ENCODE peak calls at places on chromosomes 1 and 21, in five cellular contexts. One of them, this sample, is unnamed. For H3K9me3, the result is how much of the 10 kb centered on the place peaks cover.

GRCh38 chr1:7298749-7299151 is 472.3 kb upstream of the VAMP3 start:
- DNase-seq in pancreas: no peak
- DNase-seq in body of pancreas: no peak
- DNase-seq in PC-3: peak
- DNase-seq in cardiac muscle cell: peak
- DNase-seq in this sample: no peak

GRCh38 chr1:158248122-158248521 is 6.1 kb upstream of the CD1A start:
- DNase-seq in pancreas: no peak
- DNase-seq in body of pancreas: peak
- DNase-seq in PC-3: no peak
- DNase-seq in cardiac muscle cell: no peak
- DNase-seq in this sample: no peak

GRCh38 chr1:227952374-227953021 is 4.8 kb upstream of the WNT9A start:
- DNase-seq in pancreas: peak
- DNase-seq in body of pancreas: no peak
- DNase-seq in PC-3: no peak
- DNase-seq in cardiac muscle cell: no peak
- DNase-seq in this sample: peak

GRCh38 chr1:36448530-36449051 is 1.7 kb downstream of the OSCP1 start:
- DNase-seq in pancreas: no peak
- DNase-seq in body of pancreas: no peak
- DNase-seq in PC-3: no peak
- DNase-seq in cardiac muscle cell: no peak
- DNase-seq in this sample: no peak

GRCh38 chr1:107004421-107004820 is 52.1 kb upstream of the PRMT6 start:
- DNase-seq in pancreas: no peak
- DNase-seq in body of pancreas: no peak
- DNase-seq in PC-3: no peak
- DNase-seq in cardiac muscle cell: peak
- DNase-seq in this sample: no peak

GRCh38 chr1:91851130-91852010 is 34.6 kb downstream of the TGFBR3 start:
- DNase-seq in pancreas: peak
- DNase-seq in body of pancreas: peak
- DNase-seq in PC-3: peak
- DNase-seq in cardiac muscle cell: peak
- DNase-seq in this sample: peak

GRCh38 chr1:97920832-97921571 is at the start of gene DPYD:
- DNase-seq in pancreas: peak
- DNase-seq in body of pancreas: peak
- DNase-seq in PC-3: peak
- DNase-seq in cardiac muscle cell: peak
- DNase-seq in this sample: peak

GRCh38 chr21:32562426-32562825 is 22.9 kb downstream of the TCP10L start:
- DNase-seq in pancreas: no peak
- DNase-seq in body of pancreas: peak
- DNase-seq in PC-3: no peak
- DNase-seq in cardiac muscle cell: peak
- DNase-seq in this sample: no peak

GRCh38 chr1:94276900-94277581 is 39.7 kb upstream of the ARHGAP29 start:
- DNase-seq in pancreas: no peak
- DNase-seq in body of pancreas: no peak
- DNase-seq in PC-3: no peak
- DNase-seq in cardiac muscle cell: peak
- DNase-seq in this sample: no peak

GRCh38 chr21:34630536-34631143 is 15.7 kb upstream of the RCAN1 start:
- DNase-seq in pancreas: no peak
- DNase-seq in body of pancreas: peak
- DNase-seq in PC-3: peak
- DNase-seq in cardiac muscle cell: peak
- DNase-seq in this sample: no peak

GRCh38 chr1:155871390-155871789 is 12.0 kb downstream of the SYT11 start:
- DNase-seq in pancreas: peak
- DNase-seq in body of pancreas: peak
- DNase-seq in PC-3: no peak
- DNase-seq in cardiac muscle cell: peak
- DNase-seq in this sample: no peak

GRCh38 chr1:14137411-14138134 is 437.6 kb downstream of the PRDM2 start:
- DNase-seq in pancreas: no peak
- DNase-seq in body of pancreas: no peak
- DNase-seq in PC-3: peak
- DNase-seq in cardiac muscle cell: no peak
- DNase-seq in this sample: no peak

GRCh38 chr1:1435094-1435903 is at the start of gene VWA1:
- DNase-seq in pancreas: peak
- DNase-seq in body of pancreas: peak
- DNase-seq in PC-3: peak
- DNase-seq in cardiac muscle cell: peak
- DNase-seq in this sample: no peak

GRCh38 chr1:61391730-61392129 is 309.4 kb downstream of the NFIA start:
- DNase-seq in pancreas: no peak
- DNase-seq in body of pancreas: no peak
- DNase-seq in PC-3: no peak
- DNase-seq in cardiac muscle cell: no peak
- DNase-seq in this sample: no peak

GRCh38 chr21:32021319-32022027 is 148.7 kb downstream of the HUNK start:
- DNase-seq in pancreas: peak
- DNase-seq in body of pancreas: peak
- DNase-seq in PC-3: peak
- DNase-seq in cardiac muscle cell: peak
- DNase-seq in this sample: peak

GRCh38 chr1:204108312-204109141 is 35.6 kb downstream of the SOX13 start:
- DNase-seq in pancreas: no peak
- DNase-seq in body of pancreas: no peak
- DNase-seq in PC-3: no peak
- DNase-seq in cardiac muscle cell: no peak
- DNase-seq in this sample: no peak

DNA sequence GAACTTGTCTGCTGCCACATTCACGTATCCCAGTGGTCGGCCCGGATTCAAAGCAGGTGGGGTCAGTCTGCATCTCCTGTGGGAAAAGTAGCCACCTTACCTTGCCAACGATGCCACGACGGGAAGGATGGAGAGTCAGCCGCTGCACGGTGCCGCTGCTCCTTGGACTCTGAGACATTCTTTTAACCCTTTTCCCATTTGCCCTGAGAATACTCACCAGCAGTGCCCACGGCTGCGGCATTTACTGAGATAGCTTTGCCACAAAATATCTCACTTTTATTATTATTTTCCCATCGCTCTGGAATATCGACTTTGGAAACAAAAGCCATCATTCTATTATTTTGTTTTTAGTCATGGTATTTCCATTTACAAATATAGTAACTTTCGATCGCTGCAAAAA is 15.3 kb upstream of the TTC34 start:
- DNase-seq in pancreas: no peak
- DNase-seq in body of pancreas: no peak
- DNase-seq in PC-3: no peak
- DNase-seq in cardiac muscle cell: no peak
- DNase-seq in this sample: no peak
- H3K9me3 ChIP-seq in pancreas: under half
- H3K9me3 ChIP-seq in body of pancreas: under half
- H3K9me3 ChIP-seq in PC-3: under half
- H3K9me3 ChIP-seq in cardiac muscle cell: under half
- H3K9me3 ChIP-seq in this sample: under half

GRCh38 chr1:68979891-68980290 is 483.0 kb upstream of the DEPDC1 start:
- DNase-seq in pancreas: no peak
- DNase-seq in body of pancreas: no peak
- DNase-seq in PC-3: no peak
- DNase-seq in cardiac muscle cell: no peak
- DNase-seq in this sample: no peak
- H3K9me3 ChIP-seq in pancreas: under half
- H3K9me3 ChIP-seq in body of pancreas: under half
- H3K9me3 ChIP-seq in PC-3: under half
- H3K9me3 ChIP-seq in cardiac muscle cell: under half
- H3K9me3 ChIP-seq in this sample: under half

GRCh38 chr1:247060771-247061170 is 17.8 kb downstream of the ZNF670 start:
- DNase-seq in pancreas: no peak
- DNase-seq in body of pancreas: no peak
- DNase-seq in PC-3: no peak
- DNase-seq in cardiac muscle cell: no peak
- DNase-seq in this sample: no peak

GRCh38 chr1:247064309-247064708 is 14.3 kb downstream of the ZNF670 start:
- DNase-seq in pancreas: no peak
- DNase-seq in body of pancreas: no peak
- DNase-seq in PC-3: no peak
- DNase-seq in cardiac muscle cell: no peak
- DNase-seq in this sample: no peak
- H3K9me3 ChIP-seq in pancreas: under half
- H3K9me3 ChIP-seq in body of pancreas: under half
- H3K9me3 ChIP-seq in PC-3: under half
- H3K9me3 ChIP-seq in cardiac muscle cell: under half
- H3K9me3 ChIP-seq in this sample: under half

DNA sequence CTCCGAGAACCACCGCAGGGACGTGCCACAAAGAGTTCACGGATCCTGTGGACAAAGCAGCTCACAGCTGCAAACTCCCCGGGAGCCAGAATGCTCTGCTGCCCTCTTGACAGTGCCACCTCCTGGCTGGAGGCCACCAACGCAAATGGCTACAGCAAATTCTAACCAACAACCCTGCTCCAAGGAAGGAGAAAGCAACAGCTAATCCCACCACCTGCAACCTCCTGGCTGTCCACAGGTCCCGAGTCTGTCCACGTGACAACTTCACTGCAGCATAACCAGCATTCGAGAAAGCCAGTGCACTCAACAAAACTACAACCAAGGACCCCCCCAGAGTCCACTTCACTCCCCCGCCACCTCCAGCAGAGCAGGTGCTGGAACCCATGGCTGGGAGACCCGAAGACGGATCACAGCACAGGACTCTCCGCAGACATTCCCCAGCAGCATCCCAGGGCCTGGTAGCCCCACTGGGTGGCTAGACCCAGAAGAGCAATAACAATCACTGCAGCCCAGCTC is 17.3 kb downstream of the POFUT2 start:
- DNase-seq in pancreas: no peak
- DNase-seq in body of pancreas: no peak
- DNase-seq in PC-3: peak
- DNase-seq in cardiac muscle cell: no peak
- DNase-seq in this sample: peak
- H3K9me3 ChIP-seq in pancreas: under half
- H3K9me3 ChIP-seq in body of pancreas: under half
- H3K9me3 ChIP-seq in PC-3: under half
- H3K9me3 ChIP-seq in cardiac muscle cell: under half
- H3K9me3 ChIP-seq in this sample: under half

DNA sequence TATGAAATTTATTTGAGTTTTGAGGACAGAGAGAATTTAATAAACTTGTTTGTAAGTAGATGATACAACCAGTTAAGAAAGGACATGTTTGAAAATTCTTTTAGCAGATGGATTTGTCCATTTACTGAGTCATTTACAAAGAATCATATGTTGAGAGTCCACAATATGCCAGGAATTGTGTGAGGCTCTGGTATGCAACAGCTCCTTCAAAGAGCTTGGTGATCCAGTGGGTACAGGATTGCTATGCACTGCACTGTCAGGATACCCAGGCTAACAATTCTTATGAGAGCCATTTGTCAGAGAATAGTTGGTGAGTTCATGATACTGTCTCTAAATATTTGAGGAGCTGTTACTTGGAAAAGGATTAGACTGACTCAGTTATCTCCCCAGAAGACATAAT is 11.0 kb downstream of the DNM3 start:
- DNase-seq in pancreas: no peak
- DNase-seq in body of pancreas: no peak
- DNase-seq in PC-3: no peak
- DNase-seq in cardiac muscle cell: no peak
- DNase-seq in this sample: no peak
- H3K9me3 ChIP-seq in pancreas: under half
- H3K9me3 ChIP-seq in body of pancreas: under half
- H3K9me3 ChIP-seq in PC-3: under half
- H3K9me3 ChIP-seq in cardiac muscle cell: under half
- H3K9me3 ChIP-seq in this sample: under half

GRCh38 chr1:248140846-248141245 is 4.1 kb upstream of the OR2M5 start:
- DNase-seq in pancreas: no peak
- DNase-seq in body of pancreas: no peak
- DNase-seq in PC-3: peak
- DNase-seq in cardiac muscle cell: no peak
- DNase-seq in this sample: no peak

GRCh38 chr1:248144513-248145198 is at the start of gene OR2M5:
- DNase-seq in pancreas: no peak
- DNase-seq in body of pancreas: no peak
- DNase-seq in PC-3: no peak
- DNase-seq in cardiac muscle cell: no peak
- DNase-seq in this sample: no peak

DNA sequence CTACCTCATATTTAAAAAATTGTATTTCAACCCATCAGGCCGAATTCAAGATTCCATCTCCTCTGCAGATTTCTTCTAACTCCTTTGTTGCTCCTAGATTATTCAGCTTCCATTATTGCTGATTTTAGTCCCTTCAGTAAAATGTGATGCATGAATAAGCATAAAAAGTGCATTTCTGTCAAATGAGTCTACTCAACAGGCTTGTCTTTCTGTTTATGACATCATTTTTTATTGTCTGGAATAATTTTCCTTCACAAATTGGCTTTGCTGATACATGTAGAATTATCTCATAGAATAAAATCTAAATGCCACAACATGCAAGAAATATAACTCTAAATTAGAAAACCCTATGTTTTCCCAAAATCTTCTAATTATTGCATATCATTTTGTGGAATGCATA is 1.6 kb upstream of the OR2M5 start:
- DNase-seq in pancreas: no peak
- DNase-seq in body of pancreas: no peak
- DNase-seq in PC-3: peak
- DNase-seq in cardiac muscle cell: no peak
- DNase-seq in this sample: no peak
- H3K9me3 ChIP-seq in pancreas: under half
- H3K9me3 ChIP-seq in body of pancreas: under half
- H3K9me3 ChIP-seq in PC-3: under half
- H3K9me3 ChIP-seq in cardiac muscle cell: under half
- H3K9me3 ChIP-seq in this sample: under half

GRCh38 chr1:248187363-248187762 is 9.7 kb upstream of the OR2M3 start:
- DNase-seq in pancreas: no peak
- DNase-seq in body of pancreas: no peak
- DNase-seq in PC-3: peak
- DNase-seq in cardiac muscle cell: no peak
- DNase-seq in this sample: no peak
- H3K9me3 ChIP-seq in pancreas: under half
- H3K9me3 ChIP-seq in body of pancreas: under half
- H3K9me3 ChIP-seq in PC-3: under half
- H3K9me3 ChIP-seq in cardiac muscle cell: under half
- H3K9me3 ChIP-seq in this sample: under half

This sample was measured in breast epithelium.